ENCODE peak calls at places on chromosomes 13 and 19, in six cellular contexts. P is hepatic stellate cell; U is smooth muscle cell of the brain vasculature; B is cerebellar cortex; F is fibroblast of villous mesenchyme; V is activated naive CD4-positive, alpha-beta T cell. X is an unnamed sample.

GRCh38 chr19:43594710-43595604 is 977 bp downstream of the IRGQ start:
- DNase-seq in P (peak; percentile 49), U (no peak), B (peak; percentile 61), F (peak; percentile 71), V (peak; percentile 22), X (no peak)

GRCh38 chr13:76489299-76489698 is 396.9 kb downstream of the KCTD12 start:
- DNase-seq in P (no peak), U (no peak), B (no peak), F (no peak), V (no peak), X (no peak)

GRCh38 chr19:12994701-12995595 is at the start of gene NFIX:
- DNase-seq in P (peak; percentile 82), U (peak; percentile 20), B (peak; percentile 28), F (peak; percentile 69), V (no peak), X (no peak)

GRCh38 chr13:44416297-44416696 is 42.7 kb downstream of the SERP2 start:
- DNase-seq in P (no peak), U (no peak), B (no peak), F (no peak), V (no peak), X (no peak)

GRCh38 chr13:75458696-75459422 is 23.1 kb downstream of the TBC1D4 start:
- DNase-seq in P (no peak), U (no peak), B (peak; percentile 45), F (no peak), V (no peak), X (no peak)

GRCh38 chr19:1512671-1513491 is at the start of gene ADAMTSL5:
- DNase-seq in P (peak; percentile 73), U (no peak), B (no peak), F (peak; percentile 71), V (no peak), X (no peak)

GRCh38 chr19:58001895-58002369 is 688 bp downstream of the ZNF606 start:
- DNase-seq in P (peak; percentile 31), U (no peak), B (peak; percentile 15), F (peak; percentile 26), V (no peak), X (no peak)

GRCh38 chr19:13764821-13765394 is 586 bp downstream of the MRI1 start:
- DNase-seq in P (peak; percentile 50), U (no peak), B (no peak), F (no peak), V (no peak), X (no peak)

GRCh38 chr19:4069331-4069959 is 2.7 kb upstream of the ZBTB7A start:
- DNase-seq in P (no peak), U (no peak), B (no peak), F (no peak), V (no peak), X (no peak)

GRCh38 chr13:98581971-98582702 is 5.2 kb upstream of the STK24 start:
- DNase-seq in P (peak; percentile 74), U (no peak), B (no peak), F (peak; percentile 56), V (no peak), X (no peak)

GRCh38 chr19:40191836-40192646 is 815 bp downstream of the MAP3K10 start:
- DNase-seq in P (peak; percentile 53), U (no peak), B (peak; percentile 46), F (peak; percentile 9), V (no peak), X (no peak)

GRCh38 chr19:53553865-53554791 is 16.2 kb downstream of the ZNF331 start:
- DNase-seq in P (peak; percentile 89), U (peak; percentile 44), B (peak; percentile 76), F (peak; percentile 93), V (peak; percentile 75), X (peak; percentile 74)

GRCh38 chr19:39183100-39183499 is 13.7 kb upstream of the NCCRP1 start:
- DNase-seq in P (no peak), U (no peak), B (no peak), F (no peak), V (no peak), X (no peak)

GRCh38 chr19:33300016-33300981 is 2.0 kb downstream of the CEBPA start:
- DNase-seq in P (no peak), U (no peak), B (no peak), F (no peak), V (no peak), X (no peak)

GRCh38 chr13:31054632-31055031 is 107.1 kb downstream of the HSPH1 start:
- DNase-seq in P (no peak), U (no peak), B (no peak), F (no peak), V (no peak), X (no peak)

GRCh38 chr13:59664586-59664985 is 499.1 kb downstream of the DIAPH3 start:
- DNase-seq in P (no peak), U (no peak), B (no peak), F (no peak), V (no peak), X (no peak)

GRCh38 chr13:98965325-98965724 is 12.5 kb downstream of the DOCK9 start:
- DNase-seq in P (no peak), U (no peak), B (no peak), F (no peak), V (no peak), X (no peak)

GRCh38 chr19:2246801-2247361 is 2.2 kb upstream of the AMH start:
- DNase-seq in P (peak; percentile 68), U (no peak), B (no peak), F (no peak), V (no peak), X (no peak)

GRCh38 chr13:39565036-39565949 is 37.7 kb downstream of the LHFPL6 start:
- DNase-seq in P (peak; percentile 78), U (peak; percentile 45), B (no peak), F (peak; percentile 86), V (no peak), X (no peak)

GRCh38 chr13:97275265-97275664 is 53.1 kb downstream of the MBNL2 start:
- DNase-seq in P (no peak), U (no peak), B (peak; percentile 48), F (peak; percentile 89), V (no peak), X (no peak)

GRCh38 chr13:64718116-64718515 is 2512.0 kb downstream of the PCDH9 start:
- DNase-seq in P (no peak), U (no peak), B (no peak), F (no peak), V (no peak), X (no peak)

GRCh38 chr13:49853535-49853934 is 61.1 kb upstream of the KPNA3 start:
- DNase-seq in P (no peak), U (no peak), B (no peak), F (no peak), V (no peak), X (no peak)

GRCh38 chr13:91238036-91238435 is 109.5 kb upstream of the MIR17HG start:
- DNase-seq in P (no peak), U (no peak), B (no peak), F (no peak), V (no peak), X (no peak)

GRCh38 chr19:28522545-28522922 is 690.4 kb downstream of the UQCRFS1 start:
- DNase-seq in P (no peak), U (no peak), B (no peak), F (no peak), V (no peak), X (no peak)

GRCh38 chr19:34220472-34221063 is 33.8 kb upstream of the GARRE1 start:
- DNase-seq in P (peak; percentile 44), U (peak; percentile 55), B (peak; percentile 76), F (peak; percentile 71), V (no peak), X (peak; percentile 75)

GRCh38 chr13:33612641-33613638 is 205.0 kb upstream of the RFC3 start:
- DNase-seq in P (no peak), U (no peak), B (no peak), F (no peak), V (no peak), X (no peak)

GRCh38 chr19:32041681-32042292 is 303.6 kb upstream of the ZNF507 start:
- DNase-seq in P (peak; percentile 8), U (no peak), B (peak; percentile 7), F (peak; percentile 30), V (no peak), X (no peak)

GRCh38 chr13:45086484-45086883 is 33.8 kb upstream of the GTF2F2 start:
- DNase-seq in P (peak; percentile 7), U (no peak), B (no peak), F (peak; percentile 91), V (no peak), X (no peak)

GRCh38 chr19:4870025-4870700 is 2.7 kb upstream of the PLIN3 start:
- DNase-seq in P (peak; percentile 91), U (peak; percentile 56), B (no peak), F (peak; percentile 93), V (no peak), X (no peak)

GRCh38 chr19:34253711-34254551 is 423 bp upstream of the GARRE1 start:
- DNase-seq in P (no peak), U (no peak), B (peak; percentile 78), F (no peak), V (peak; percentile 36), X (peak; percentile 55)

GRCh38 chr13:20381401-20381800 is 144.3 kb downstream of the CRYL1 start:
- DNase-seq in P (no peak), U (no peak), B (no peak), F (no peak), V (no peak), X (no peak)

GRCh38 chr13:73572824-73573223 is 514.0 kb downstream of the KLF5 start:
- DNase-seq in P (no peak), U (no peak), B (no peak), F (peak; percentile 71), V (no peak), X (no peak)

GRCh38 chr13:59364508-59365187 is 799.1 kb downstream of the DIAPH3 start:
- DNase-seq in P (no peak), U (no peak), B (no peak), F (no peak), V (no peak), X (no peak)

GRCh38 chr13:67123165-67123564 is 107.0 kb downstream of the PCDH9 start:
- DNase-seq in P (no peak), U (no peak), B (no peak), F (no peak), V (no peak), X (no peak)

GRCh38 chr13:102726430-102726829 is 31.6 kb upstream of the METTL21C start:
- DNase-seq in P (no peak), U (no peak), B (no peak), F (peak; percentile 33), V (no peak), X (no peak)

GRCh38 chr19:2329528-2329927 is 1.0 kb downstream of the SPPL2B start:
- DNase-seq in P (no peak), U (no peak), B (no peak), F (no peak), V (no peak), X (no peak)

GRCh38 chr13:40422588-40423235 is 243.7 kb downstream of the FOXO1 start:
- DNase-seq in P (no peak), U (no peak), B (no peak), F (no peak), V (no peak), X (no peak)

GRCh38 chr13:51091839-51092238 is 19.2 kb downstream of the C13orf42 start:
- DNase-seq in P (no peak), U (no peak), B (no peak), F (no peak), V (no peak), X (no peak)

GRCh38 chr13:48431431-48431830 is 18.5 kb upstream of the LPAR6 start:
- DNase-seq in P (no peak), U (no peak), B (no peak), F (peak; percentile 74), V (no peak), X (no peak)